ENCODE peak calls at places on chromosomes 16 and 17, in nine cellular contexts. One of them, this sample, is unnamed.

GRCh38 chr17:2054262-2054739 is 602 bp upstream of the HIC1 start:
- DNase-seq in stimulated activated CD4-positive, alpha-beta T cell treated with anti-CD3 and anti-CD28 coated beads, Interleukin-15, amount 100 ng/mL, for 24 hours: peak; percentile 69
- DNase-seq in GM19239: no peak
- DNase-seq in K562: no peak
- DNase-seq in LHCN-M2: no peak
- DNase-seq in activated T-helper 2 cell treated with anti-CD3 and anti-CD28 coated beads, Interferon-gamma antibody, Interleukin-2, Interleukin-4, amounts not matched to agents 10 μg/mL and 5 μg/mL and 100 μg/mL, durations not matched to agents 14 hours and 24 hours and 36 hours: no peak
- DNase-seq in posterior cingulate gyrus: no peak
- DNase-seq in LoVo: no peak
- DNase-seq in AG10803: no peak
- DNase-seq in this sample: no peak

GRCh38 chr16:21598676-21599157 is 660 bp upstream of the METTL9 start:
- DNase-seq in stimulated activated CD4-positive, alpha-beta T cell treated with anti-CD3 and anti-CD28 coated beads, Interleukin-15, amount 100 ng/mL, for 24 hours: peak; percentile 33
- DNase-seq in GM19239: no peak
- DNase-seq in K562: no peak
- DNase-seq in LHCN-M2: no peak
- DNase-seq in activated T-helper 2 cell treated with anti-CD3 and anti-CD28 coated beads, Interferon-gamma antibody, Interleukin-2, Interleukin-4, amounts not matched to agents 10 μg/mL and 5 μg/mL and 100 μg/mL, durations not matched to agents 14 hours and 24 hours and 36 hours: peak; percentile 22
- DNase-seq in posterior cingulate gyrus: no peak
- DNase-seq in LoVo: peak; percentile 10
- DNase-seq in AG10803: no peak
- DNase-seq in this sample: no peak

GRCh38 chr17:33328129-33328528 is 35.0 kb upstream of the ASIC2 start:
- DNase-seq in stimulated activated CD4-positive, alpha-beta T cell treated with anti-CD3 and anti-CD28 coated beads, Interleukin-15, amount 100 ng/mL, for 24 hours: no peak
- DNase-seq in GM19239: no peak
- DNase-seq in K562: no peak
- DNase-seq in LHCN-M2: peak; percentile 9
- DNase-seq in activated T-helper 2 cell treated with anti-CD3 and anti-CD28 coated beads, Interferon-gamma antibody, Interleukin-2, Interleukin-4, amounts not matched to agents 10 μg/mL and 5 μg/mL and 100 μg/mL, durations not matched to agents 14 hours and 24 hours and 36 hours: no peak
- DNase-seq in posterior cingulate gyrus: no peak
- DNase-seq in LoVo: no peak
- DNase-seq in AG10803: no peak
- DNase-seq in this sample: no peak

GRCh38 chr16:74743668-74744299 is 30.8 kb downstream of the FA2H start:
- DNase-seq in stimulated activated CD4-positive, alpha-beta T cell treated with anti-CD3 and anti-CD28 coated beads, Interleukin-15, amount 100 ng/mL, for 24 hours: no peak
- DNase-seq in GM19239: no peak
- DNase-seq in K562: peak; percentile 86
- DNase-seq in LHCN-M2: peak; percentile 54
- DNase-seq in activated T-helper 2 cell treated with anti-CD3 and anti-CD28 coated beads, Interferon-gamma antibody, Interleukin-2, Interleukin-4, amounts not matched to agents 10 μg/mL and 5 μg/mL and 100 μg/mL, durations not matched to agents 14 hours and 24 hours and 36 hours: no peak
- DNase-seq in posterior cingulate gyrus: no peak
- DNase-seq in LoVo: peak; percentile 99
- DNase-seq in AG10803: peak; percentile 19
- DNase-seq in this sample: peak; percentile 41

GRCh38 chr16:67915831-67916723 is 15.6 kb downstream of the CTRL start:
- DNase-seq in stimulated activated CD4-positive, alpha-beta T cell treated with anti-CD3 and anti-CD28 coated beads, Interleukin-15, amount 100 ng/mL, for 24 hours: no peak
- DNase-seq in GM19239: no peak
- DNase-seq in K562: no peak
- DNase-seq in LHCN-M2: no peak
- DNase-seq in activated T-helper 2 cell treated with anti-CD3 and anti-CD28 coated beads, Interferon-gamma antibody, Interleukin-2, Interleukin-4, amounts not matched to agents 10 μg/mL and 5 μg/mL and 100 μg/mL, durations not matched to agents 14 hours and 24 hours and 36 hours: no peak
- DNase-seq in posterior cingulate gyrus: no peak
- DNase-seq in LoVo: no peak
- DNase-seq in AG10803: no peak
- DNase-seq in this sample: no peak

GRCh38 chr17:17119533-17119932 is 77.3 kb downstream of the MPRIP start:
- DNase-seq in stimulated activated CD4-positive, alpha-beta T cell treated with anti-CD3 and anti-CD28 coated beads, Interleukin-15, amount 100 ng/mL, for 24 hours: peak; percentile 77
- DNase-seq in GM19239: peak; percentile 42
- DNase-seq in K562: no peak
- DNase-seq in LHCN-M2: peak; percentile 62
- DNase-seq in activated T-helper 2 cell treated with anti-CD3 and anti-CD28 coated beads, Interferon-gamma antibody, Interleukin-2, Interleukin-4, amounts not matched to agents 10 μg/mL and 5 μg/mL and 100 μg/mL, durations not matched to agents 14 hours and 24 hours and 36 hours: peak; percentile 53
- DNase-seq in posterior cingulate gyrus: no peak
- DNase-seq in LoVo: no peak
- DNase-seq in AG10803: peak; percentile 50
- DNase-seq in this sample: peak; percentile 10

GRCh38 chr17:60604686-60605334 is 4.8 kb downstream of the PPM1D start:
- DNase-seq in stimulated activated CD4-positive, alpha-beta T cell treated with anti-CD3 and anti-CD28 coated beads, Interleukin-15, amount 100 ng/mL, for 24 hours: no peak
- DNase-seq in GM19239: no peak
- DNase-seq in K562: no peak
- DNase-seq in LHCN-M2: peak; percentile 81
- DNase-seq in activated T-helper 2 cell treated with anti-CD3 and anti-CD28 coated beads, Interferon-gamma antibody, Interleukin-2, Interleukin-4, amounts not matched to agents 10 μg/mL and 5 μg/mL and 100 μg/mL, durations not matched to agents 14 hours and 24 hours and 36 hours: no peak
- DNase-seq in posterior cingulate gyrus: no peak
- DNase-seq in LoVo: peak; percentile 42
- DNase-seq in AG10803: peak; percentile 86
- DNase-seq in this sample: no peak

GRCh38 chr17:17841620-17842025 is 4.8 kb upstream of the SREBF1 start:
- DNase-seq in stimulated activated CD4-positive, alpha-beta T cell treated with anti-CD3 and anti-CD28 coated beads, Interleukin-15, amount 100 ng/mL, for 24 hours: no peak
- DNase-seq in GM19239: no peak
- DNase-seq in K562: no peak
- DNase-seq in LHCN-M2: no peak
- DNase-seq in activated T-helper 2 cell treated with anti-CD3 and anti-CD28 coated beads, Interferon-gamma antibody, Interleukin-2, Interleukin-4, amounts not matched to agents 10 μg/mL and 5 μg/mL and 100 μg/mL, durations not matched to agents 14 hours and 24 hours and 36 hours: no peak
- DNase-seq in posterior cingulate gyrus: no peak
- DNase-seq in LoVo: no peak
- DNase-seq in AG10803: no peak
- DNase-seq in this sample: no peak

GRCh38 chr17:3008336-3009279 is 54.8 kb downstream of the OR1D5 start:
- DNase-seq in stimulated activated CD4-positive, alpha-beta T cell treated with anti-CD3 and anti-CD28 coated beads, Interleukin-15, amount 100 ng/mL, for 24 hours: no peak
- DNase-seq in GM19239: no peak
- DNase-seq in K562: no peak
- DNase-seq in LHCN-M2: no peak
- DNase-seq in activated T-helper 2 cell treated with anti-CD3 and anti-CD28 coated beads, Interferon-gamma antibody, Interleukin-2, Interleukin-4, amounts not matched to agents 10 μg/mL and 5 μg/mL and 100 μg/mL, durations not matched to agents 14 hours and 24 hours and 36 hours: no peak
- DNase-seq in posterior cingulate gyrus: no peak
- DNase-seq in LoVo: no peak
- DNase-seq in AG10803: no peak
- DNase-seq in this sample: no peak

GRCh38 chr16:962366-962765 is 8.4 kb downstream of the LMF1 start:
- DNase-seq in stimulated activated CD4-positive, alpha-beta T cell treated with anti-CD3 and anti-CD28 coated beads, Interleukin-15, amount 100 ng/mL, for 24 hours: no peak
- DNase-seq in GM19239: no peak
- DNase-seq in K562: no peak
- DNase-seq in LHCN-M2: no peak
- DNase-seq in activated T-helper 2 cell treated with anti-CD3 and anti-CD28 coated beads, Interferon-gamma antibody, Interleukin-2, Interleukin-4, amounts not matched to agents 10 μg/mL and 5 μg/mL and 100 μg/mL, durations not matched to agents 14 hours and 24 hours and 36 hours: no peak
- DNase-seq in posterior cingulate gyrus: no peak
- DNase-seq in LoVo: no peak
- DNase-seq in AG10803: no peak
- DNase-seq in this sample: no peak

GRCh38 chr16:11310997-11311561 is 29.9 kb upstream of the PRM1 start:
- DNase-seq in stimulated activated CD4-positive, alpha-beta T cell treated with anti-CD3 and anti-CD28 coated beads, Interleukin-15, amount 100 ng/mL, for 24 hours: no peak
- DNase-seq in GM19239: no peak
- DNase-seq in K562: no peak
- DNase-seq in LHCN-M2: no peak
- DNase-seq in activated T-helper 2 cell treated with anti-CD3 and anti-CD28 coated beads, Interferon-gamma antibody, Interleukin-2, Interleukin-4, amounts not matched to agents 10 μg/mL and 5 μg/mL and 100 μg/mL, durations not matched to agents 14 hours and 24 hours and 36 hours: peak; percentile 65
- DNase-seq in posterior cingulate gyrus: no peak
- DNase-seq in LoVo: no peak
- DNase-seq in AG10803: no peak
- DNase-seq in this sample: no peak

GRCh38 chr17:246226-246625 is 64.8 kb upstream of the DOC2B start:
- DNase-seq in stimulated activated CD4-positive, alpha-beta T cell treated with anti-CD3 and anti-CD28 coated beads, Interleukin-15, amount 100 ng/mL, for 24 hours: no peak
- DNase-seq in GM19239: no peak
- DNase-seq in K562: no peak
- DNase-seq in LHCN-M2: no peak
- DNase-seq in activated T-helper 2 cell treated with anti-CD3 and anti-CD28 coated beads, Interferon-gamma antibody, Interleukin-2, Interleukin-4, amounts not matched to agents 10 μg/mL and 5 μg/mL and 100 μg/mL, durations not matched to agents 14 hours and 24 hours and 36 hours: no peak
- DNase-seq in posterior cingulate gyrus: no peak
- DNase-seq in LoVo: no peak
- DNase-seq in AG10803: no peak
- DNase-seq in this sample: no peak

GRCh38 chr17:82228842-82229685 is at the start of gene SLC16A3:
- DNase-seq in stimulated activated CD4-positive, alpha-beta T cell treated with anti-CD3 and anti-CD28 coated beads, Interleukin-15, amount 100 ng/mL, for 24 hours: peak; percentile 75
- DNase-seq in GM19239: peak; percentile 98
- DNase-seq in K562: no peak
- DNase-seq in LHCN-M2: peak; percentile 67
- DNase-seq in activated T-helper 2 cell treated with anti-CD3 and anti-CD28 coated beads, Interferon-gamma antibody, Interleukin-2, Interleukin-4, amounts not matched to agents 10 μg/mL and 5 μg/mL and 100 μg/mL, durations not matched to agents 14 hours and 24 hours and 36 hours: peak; percentile 67
- DNase-seq in posterior cingulate gyrus: no peak
- DNase-seq in LoVo: peak; percentile 76
- DNase-seq in AG10803: peak; percentile 80
- DNase-seq in this sample: no peak

GRCh38 chr16:3274490-3274889 is 8.8 kb upstream of the ZNF263 start:
- DNase-seq in stimulated activated CD4-positive, alpha-beta T cell treated with anti-CD3 and anti-CD28 coated beads, Interleukin-15, amount 100 ng/mL, for 24 hours: no peak
- DNase-seq in GM19239: no peak
- DNase-seq in K562: no peak
- DNase-seq in LHCN-M2: no peak
- DNase-seq in activated T-helper 2 cell treated with anti-CD3 and anti-CD28 coated beads, Interferon-gamma antibody, Interleukin-2, Interleukin-4, amounts not matched to agents 10 μg/mL and 5 μg/mL and 100 μg/mL, durations not matched to agents 14 hours and 24 hours and 36 hours: no peak
- DNase-seq in posterior cingulate gyrus: no peak
- DNase-seq in LoVo: no peak
- DNase-seq in AG10803: no peak
- DNase-seq in this sample: no peak

GRCh38 chr16:54447606-54448440 is 161.2 kb upstream of the IRX3 start:
- DNase-seq in stimulated activated CD4-positive, alpha-beta T cell treated with anti-CD3 and anti-CD28 coated beads, Interleukin-15, amount 100 ng/mL, for 24 hours: peak; percentile 2
- DNase-seq in GM19239: no peak
- DNase-seq in K562: peak; percentile 72
- DNase-seq in LHCN-M2: peak; percentile 91
- DNase-seq in activated T-helper 2 cell treated with anti-CD3 and anti-CD28 coated beads, Interferon-gamma antibody, Interleukin-2, Interleukin-4, amounts not matched to agents 10 μg/mL and 5 μg/mL and 100 μg/mL, durations not matched to agents 14 hours and 24 hours and 36 hours: no peak
- DNase-seq in posterior cingulate gyrus: no peak
- DNase-seq in LoVo: no peak
- DNase-seq in AG10803: peak; percentile 85
- DNase-seq in this sample: peak; percentile 69

GRCh38 chr17:31631759-31632158 is 227.3 kb downstream of the COPRS start:
- DNase-seq in stimulated activated CD4-positive, alpha-beta T cell treated with anti-CD3 and anti-CD28 coated beads, Interleukin-15, amount 100 ng/mL, for 24 hours: no peak
- DNase-seq in GM19239: no peak
- DNase-seq in K562: no peak
- DNase-seq in LHCN-M2: no peak
- DNase-seq in activated T-helper 2 cell treated with anti-CD3 and anti-CD28 coated beads, Interferon-gamma antibody, Interleukin-2, Interleukin-4, amounts not matched to agents 10 μg/mL and 5 μg/mL and 100 μg/mL, durations not matched to agents 14 hours and 24 hours and 36 hours: no peak
- DNase-seq in posterior cingulate gyrus: no peak
- DNase-seq in LoVo: no peak
- DNase-seq in AG10803: peak; percentile 60
- DNase-seq in this sample: no peak

GRCh38 chr17:75267146-75267402 is 4.0 kb downstream of the MIF4GD start:
- DNase-seq in stimulated activated CD4-positive, alpha-beta T cell treated with anti-CD3 and anti-CD28 coated beads, Interleukin-15, amount 100 ng/mL, for 24 hours: no peak
- DNase-seq in GM19239: no peak
- DNase-seq in K562: no peak
- DNase-seq in LHCN-M2: no peak
- DNase-seq in activated T-helper 2 cell treated with anti-CD3 and anti-CD28 coated beads, Interferon-gamma antibody, Interleukin-2, Interleukin-4, amounts not matched to agents 10 μg/mL and 5 μg/mL and 100 μg/mL, durations not matched to agents 14 hours and 24 hours and 36 hours: no peak
- DNase-seq in posterior cingulate gyrus: no peak
- DNase-seq in LoVo: no peak
- DNase-seq in AG10803: no peak
- DNase-seq in this sample: no peak

GRCh38 chr17:45584092-45585036 is 93.8 kb upstream of the PLEKHM1 start:
- DNase-seq in stimulated activated CD4-positive, alpha-beta T cell treated with anti-CD3 and anti-CD28 coated beads, Interleukin-15, amount 100 ng/mL, for 24 hours: peak; percentile 78
- DNase-seq in GM19239: peak; percentile 44
- DNase-seq in K562: peak; percentile 69
- DNase-seq in LHCN-M2: peak; percentile 67
- DNase-seq in activated T-helper 2 cell treated with anti-CD3 and anti-CD28 coated beads, Interferon-gamma antibody, Interleukin-2, Interleukin-4, amounts not matched to agents 10 μg/mL and 5 μg/mL and 100 μg/mL, durations not matched to agents 14 hours and 24 hours and 36 hours: peak; percentile 80
- DNase-seq in posterior cingulate gyrus: peak; percentile 52
- DNase-seq in LoVo: peak; percentile 50
- DNase-seq in AG10803: peak; percentile 42
- DNase-seq in this sample: no peak

GRCh38 chr16:46756772-46757171 is 8.6 kb upstream of the MYLK3 start:
- DNase-seq in stimulated activated CD4-positive, alpha-beta T cell treated with anti-CD3 and anti-CD28 coated beads, Interleukin-15, amount 100 ng/mL, for 24 hours: no peak
- DNase-seq in GM19239: no peak
- DNase-seq in K562: no peak
- DNase-seq in LHCN-M2: no peak
- DNase-seq in activated T-helper 2 cell treated with anti-CD3 and anti-CD28 coated beads, Interferon-gamma antibody, Interleukin-2, Interleukin-4, amounts not matched to agents 10 μg/mL and 5 μg/mL and 100 μg/mL, durations not matched to agents 14 hours and 24 hours and 36 hours: no peak
- DNase-seq in posterior cingulate gyrus: no peak
- DNase-seq in LoVo: no peak
- DNase-seq in AG10803: no peak
- DNase-seq in this sample: no peak

GRCh38 chr16:75818491-75818890 is 92.2 kb upstream of the CPHXL start:
- DNase-seq in stimulated activated CD4-positive, alpha-beta T cell treated with anti-CD3 and anti-CD28 coated beads, Interleukin-15, amount 100 ng/mL, for 24 hours: no peak
- DNase-seq in GM19239: no peak
- DNase-seq in K562: no peak
- DNase-seq in LHCN-M2: peak; percentile 21
- DNase-seq in activated T-helper 2 cell treated with anti-CD3 and anti-CD28 coated beads, Interferon-gamma antibody, Interleukin-2, Interleukin-4, amounts not matched to agents 10 μg/mL and 5 μg/mL and 100 μg/mL, durations not matched to agents 14 hours and 24 hours and 36 hours: no peak
- DNase-seq in posterior cingulate gyrus: no peak
- DNase-seq in LoVo: no peak
- DNase-seq in AG10803: no peak
- DNase-seq in this sample: no peak

This sample was measured in skeletal muscle cell.